ENCODE peak calls at places on chromosomes 12 and 14, in ten cellular contexts. One of them, this sample, is unnamed. For H3K9me3, the result is how much of the 10 kb centered on the place peaks cover.

GRCh38 chr14:50600849-50601248 is 40.9 kb downstream of the ATL1 start:
- DNase-seq in mucosa of descending colon: no peak
- DNase-seq in naive thymus-derived CD4-positive, alpha-beta T cell: no peak
- DNase-seq in BE2C: no peak
- DNase-seq in esophagus squamous epithelium: no peak
- DNase-seq in upper lobe of right lung: no peak
- DNase-seq in gastrocnemius medialis: no peak
- DNase-seq in tibial artery: no peak
- DNase-seq in tibial nerve: no peak
- DNase-seq in mammary epithelial cell: no peak
- DNase-seq in this sample: no peak

GRCh38 chr14:35408026-35408425 is 3.5 kb upstream of the NFKBIA start:
- DNase-seq in mucosa of descending colon: no peak
- DNase-seq in naive thymus-derived CD4-positive, alpha-beta T cell: no peak
- DNase-seq in BE2C: no peak
- DNase-seq in esophagus squamous epithelium: no peak
- DNase-seq in upper lobe of right lung: no peak
- DNase-seq in gastrocnemius medialis: no peak
- DNase-seq in tibial artery: no peak
- DNase-seq in tibial nerve: no peak
- DNase-seq in mammary epithelial cell: no peak
- DNase-seq in this sample: no peak

GRCh38 chr12:1977109-1977508 is 27.1 kb downstream of the DCP1B start:
- DNase-seq in mucosa of descending colon: no peak
- DNase-seq in naive thymus-derived CD4-positive, alpha-beta T cell: no peak
- DNase-seq in BE2C: no peak
- DNase-seq in esophagus squamous epithelium: no peak
- DNase-seq in upper lobe of right lung: no peak
- DNase-seq in gastrocnemius medialis: no peak
- DNase-seq in tibial artery: no peak
- DNase-seq in tibial nerve: no peak
- DNase-seq in mammary epithelial cell: no peak
- DNase-seq in this sample: no peak

GRCh38 chr12:86772688-86773087 is 516.5 kb upstream of the MGAT4C start:
- DNase-seq in mucosa of descending colon: no peak
- DNase-seq in naive thymus-derived CD4-positive, alpha-beta T cell: no peak
- DNase-seq in BE2C: no peak
- DNase-seq in esophagus squamous epithelium: no peak
- DNase-seq in upper lobe of right lung: no peak
- DNase-seq in gastrocnemius medialis: no peak
- DNase-seq in tibial artery: no peak
- DNase-seq in tibial nerve: no peak
- DNase-seq in mammary epithelial cell: peak
- DNase-seq in this sample: no peak

GRCh38 chr12:55687746-55688145 is 20.0 kb downstream of the ITGA7 start:
- DNase-seq in mucosa of descending colon: no peak
- DNase-seq in naive thymus-derived CD4-positive, alpha-beta T cell: no peak
- DNase-seq in BE2C: no peak
- DNase-seq in esophagus squamous epithelium: no peak
- DNase-seq in upper lobe of right lung: peak
- DNase-seq in gastrocnemius medialis: no peak
- DNase-seq in tibial artery: no peak
- DNase-seq in tibial nerve: no peak
- DNase-seq in mammary epithelial cell: peak
- DNase-seq in this sample: no peak

GRCh38 chr12:4268549-4269181 is 4.9 kb upstream of the CCND2 start:
- DNase-seq in mucosa of descending colon: peak
- DNase-seq in naive thymus-derived CD4-positive, alpha-beta T cell: peak
- DNase-seq in BE2C: no peak
- DNase-seq in esophagus squamous epithelium: no peak
- DNase-seq in upper lobe of right lung: no peak
- DNase-seq in gastrocnemius medialis: no peak
- DNase-seq in tibial artery: no peak
- DNase-seq in tibial nerve: no peak
- DNase-seq in mammary epithelial cell: no peak
- DNase-seq in this sample: peak

GRCh38 chr12:54749191-54749818 is 101.1 kb upstream of the DCD start:
- DNase-seq in mucosa of descending colon: no peak
- DNase-seq in naive thymus-derived CD4-positive, alpha-beta T cell: peak
- DNase-seq in BE2C: peak
- DNase-seq in esophagus squamous epithelium: no peak
- DNase-seq in upper lobe of right lung: no peak
- DNase-seq in gastrocnemius medialis: no peak
- DNase-seq in tibial artery: no peak
- DNase-seq in tibial nerve: no peak
- DNase-seq in mammary epithelial cell: peak
- DNase-seq in this sample: peak

GRCh38 chr12:56839489-56840442 is 76.6 kb downstream of the HSD17B6 start:
- DNase-seq in mucosa of descending colon: peak
- DNase-seq in naive thymus-derived CD4-positive, alpha-beta T cell: peak
- DNase-seq in BE2C: peak
- DNase-seq in esophagus squamous epithelium: no peak
- DNase-seq in upper lobe of right lung: peak
- DNase-seq in gastrocnemius medialis: no peak
- DNase-seq in tibial artery: peak
- DNase-seq in tibial nerve: no peak
- DNase-seq in mammary epithelial cell: peak
- DNase-seq in this sample: no peak

GRCh38 chr12:100168562-100168961 is 25.9 kb upstream of the BLTP3B start:
- DNase-seq in mucosa of descending colon: no peak
- DNase-seq in naive thymus-derived CD4-positive, alpha-beta T cell: no peak
- DNase-seq in BE2C: no peak
- DNase-seq in esophagus squamous epithelium: no peak
- DNase-seq in upper lobe of right lung: no peak
- DNase-seq in gastrocnemius medialis: no peak
- DNase-seq in tibial artery: no peak
- DNase-seq in tibial nerve: no peak
- DNase-seq in mammary epithelial cell: no peak
- DNase-seq in this sample: no peak

GRCh38 chr14:37594916-37595808 is at the start of the genes FOXA1 and TTC6:
- DNase-seq in mucosa of descending colon: peak
- DNase-seq in naive thymus-derived CD4-positive, alpha-beta T cell: no peak
- DNase-seq in BE2C: peak
- DNase-seq in esophagus squamous epithelium: no peak
- DNase-seq in upper lobe of right lung: peak
- DNase-seq in gastrocnemius medialis: no peak
- DNase-seq in tibial artery: no peak
- DNase-seq in tibial nerve: no peak
- DNase-seq in mammary epithelial cell: peak
- DNase-seq in this sample: no peak
- H3K9me3 ChIP-seq in mucosa of descending colon: under half
- H3K9me3 ChIP-seq in naive thymus-derived CD4-positive, alpha-beta T cell: under half
- H3K9me3 ChIP-seq in BE2C: under half
- H3K9me3 ChIP-seq in esophagus squamous epithelium: under half
- H3K9me3 ChIP-seq in upper lobe of right lung: under half
- H3K9me3 ChIP-seq in gastrocnemius medialis: under half
- H3K9me3 ChIP-seq in tibial artery: under half
- H3K9me3 ChIP-seq in tibial nerve: under half
- H3K9me3 ChIP-seq in mammary epithelial cell: under half
- H3K9me3 ChIP-seq in this sample: under half

DNA sequence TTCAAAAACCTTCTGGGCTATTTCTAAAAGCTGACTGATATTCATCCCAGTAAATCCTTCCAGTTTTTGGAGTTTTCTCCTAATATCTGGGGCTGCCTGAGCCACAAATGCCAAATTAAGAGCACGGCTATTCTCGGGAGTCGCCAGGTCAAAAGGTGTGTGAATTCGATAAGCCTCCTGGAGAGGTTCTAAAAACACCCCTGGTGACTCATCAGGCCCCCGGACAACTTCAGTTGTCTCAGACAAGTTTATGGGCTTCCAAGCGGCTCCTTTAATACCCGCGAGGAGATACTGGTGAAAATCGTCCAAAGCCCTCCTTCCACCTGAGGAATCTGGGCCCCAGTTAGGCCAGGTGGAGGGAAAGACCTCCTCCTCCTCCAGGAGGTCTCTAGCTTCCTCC is 677.1 kb downstream of the TMEM121 start:
- DNase-seq in mucosa of descending colon: no peak
- DNase-seq in naive thymus-derived CD4-positive, alpha-beta T cell: no peak
- DNase-seq in BE2C: no peak
- DNase-seq in esophagus squamous epithelium: no peak
- DNase-seq in upper lobe of right lung: no peak
- DNase-seq in gastrocnemius medialis: no peak
- DNase-seq in tibial artery: no peak
- DNase-seq in tibial nerve: no peak
- DNase-seq in mammary epithelial cell: no peak
- DNase-seq in this sample: no peak
- H3K9me3 ChIP-seq in mucosa of descending colon: under half
- H3K9me3 ChIP-seq in naive thymus-derived CD4-positive, alpha-beta T cell: under half
- H3K9me3 ChIP-seq in BE2C: under half
- H3K9me3 ChIP-seq in esophagus squamous epithelium: under half
- H3K9me3 ChIP-seq in upper lobe of right lung: under half
- H3K9me3 ChIP-seq in gastrocnemius medialis: under half
- H3K9me3 ChIP-seq in tibial artery: under half
- H3K9me3 ChIP-seq in tibial nerve: under half
- H3K9me3 ChIP-seq in mammary epithelial cell: under half
- H3K9me3 ChIP-seq in this sample: under half

GRCh38 chr14:40727107-40727506 is 879.6 kb upstream of the LRFN5 start:
- DNase-seq in mucosa of descending colon: no peak
- DNase-seq in naive thymus-derived CD4-positive, alpha-beta T cell: no peak
- DNase-seq in BE2C: no peak
- DNase-seq in esophagus squamous epithelium: no peak
- DNase-seq in upper lobe of right lung: no peak
- DNase-seq in gastrocnemius medialis: no peak
- DNase-seq in tibial artery: no peak
- DNase-seq in tibial nerve: no peak
- DNase-seq in mammary epithelial cell: no peak
- DNase-seq in this sample: no peak
- H3K9me3 ChIP-seq in mucosa of descending colon: under half
- H3K9me3 ChIP-seq in naive thymus-derived CD4-positive, alpha-beta T cell: under half
- H3K9me3 ChIP-seq in BE2C: under half
- H3K9me3 ChIP-seq in esophagus squamous epithelium: under half
- H3K9me3 ChIP-seq in upper lobe of right lung: under half
- H3K9me3 ChIP-seq in gastrocnemius medialis: under half
- H3K9me3 ChIP-seq in tibial artery: under half
- H3K9me3 ChIP-seq in tibial nerve: under half
- H3K9me3 ChIP-seq in mammary epithelial cell: under half
- H3K9me3 ChIP-seq in this sample: under half

GRCh38 chr14:79871164-79871563 is 340.1 kb downstream of the DIO2 start:
- DNase-seq in mucosa of descending colon: no peak
- DNase-seq in naive thymus-derived CD4-positive, alpha-beta T cell: no peak
- DNase-seq in BE2C: no peak
- DNase-seq in esophagus squamous epithelium: no peak
- DNase-seq in upper lobe of right lung: no peak
- DNase-seq in gastrocnemius medialis: no peak
- DNase-seq in tibial artery: no peak
- DNase-seq in tibial nerve: no peak
- DNase-seq in mammary epithelial cell: no peak
- DNase-seq in this sample: no peak
- H3K9me3 ChIP-seq in mucosa of descending colon: under half
- H3K9me3 ChIP-seq in naive thymus-derived CD4-positive, alpha-beta T cell: under half
- H3K9me3 ChIP-seq in BE2C: under half
- H3K9me3 ChIP-seq in esophagus squamous epithelium: under half
- H3K9me3 ChIP-seq in upper lobe of right lung: under half
- H3K9me3 ChIP-seq in gastrocnemius medialis: under half
- H3K9me3 ChIP-seq in tibial artery: under half
- H3K9me3 ChIP-seq in tibial nerve: under half
- H3K9me3 ChIP-seq in mammary epithelial cell: under half
- H3K9me3 ChIP-seq in this sample: under half